ENCODE peak calls at places on chromosomes 6 and 20, in ten cellular contexts. T, R, J, V, D, O, H, C, F and E are unnamed samples.

GRCh38 chr6:132054525-132054924 is 103.4 kb upstream of the CCN2 start:
- DNase-seq in F (no peak), H (no peak), R (no peak), J (no peak), T (peak), O (no peak), V (peak), C (no peak), D (no peak), E (no peak)

GRCh38 chr6:31009731-31010130 is 543 bp upstream of the MUC22 start:
- DNase-seq in H (no peak), T (no peak), V (no peak), F (no peak), C (no peak), O (no peak), R (no peak), D (no peak), J (no peak), E (no peak)

GRCh38 chr6:47852727-47853126 is 70.9 kb downstream of the OPN5 start:
- DNase-seq in V (no peak), T (no peak), F (no peak), O (no peak), D (no peak), J (no peak), H (no peak), R (no peak), C (no peak), E (no peak)

GRCh38 chr6:73314577-73315492 is 39.2 kb downstream of the DPPA5 start:
- DNase-seq in V (no peak), O (no peak), T (peak), J (no peak), F (no peak), D (no peak), C (no peak), H (no peak), R (no peak), E (no peak)

GRCh38 chr6:17015144-17015543 is 86.7 kb upstream of the STMND1 start:
- DNase-seq in H (no peak), T (peak), R (no peak), D (no peak), F (no peak), J (no peak), C (no peak), V (peak), O (peak), E (no peak)

GRCh38 chr20:63694596-63695418 is 1.6 kb upstream of the TNFRSF6B start:
- DNase-seq in C (no peak), T (no peak), J (no peak), F (no peak), O (no peak), H (peak), D (no peak), R (peak), V (no peak), E (no peak)

GRCh38 chr6:3284436-3284876 is 25.7 kb downstream of the PSMG4 start:
- DNase-seq in T (no peak), F (no peak), O (no peak), V (no peak), R (no peak), J (no peak), C (no peak), D (no peak), H (no peak), E (no peak)

GRCh38 chr6:158014505-158015187 is 33.0 kb downstream of the SYNJ2 start:
- DNase-seq in H (no peak), J (no peak), T (no peak), F (no peak), R (no peak), D (no peak), C (no peak), O (no peak), V (no peak), E (no peak)

GRCh38 chr20:58112017-58112781 is 116.3 kb downstream of the ANKRD60 start:
- DNase-seq in V (peak), J (peak), C (peak), T (peak), F (no peak), R (peak), O (peak), D (no peak), H (no peak), E (no peak)

GRCh38 chr6:19860235-19860877 is 23.2 kb downstream of the ID4 start:
- DNase-seq in O (no peak), V (no peak), D (no peak), C (peak), F (no peak), T (no peak), R (no peak), J (no peak), H (no peak), E (no peak)

GRCh38 chr20:24769878-24770627 is 179.0 kb upstream of the CST7 start:
- DNase-seq in H (peak), V (no peak), D (no peak), T (no peak), R (peak), F (no peak), O (no peak), J (no peak), C (no peak), E (no peak)

GRCh38 chr6:95209007-95209406 is 368.3 kb upstream of the MANEA start:
- DNase-seq in R (no peak), V (no peak), J (no peak), C (no peak), O (no peak), F (no peak), D (no peak), T (no peak), H (no peak), E (no peak)

GRCh38 chr20:45358282-45359068 is 4.5 kb upstream of the SYS1 start:
- DNase-seq in O (no peak), D (peak), R (no peak), V (peak), H (no peak), T (peak), J (no peak), C (no peak), F (peak), E (peak)

GRCh38 chr6:96499781-96500180 is 21.8 kb upstream of the UFL1 start:
- DNase-seq in C (no peak), R (no peak), J (no peak), O (no peak), D (no peak), F (no peak), V (no peak), H (peak), T (no peak), E (no peak)

GRCh38 chr20:41300906-41301305 is 16.6 kb downstream of the ZHX3 start:
- DNase-seq in C (no peak), R (no peak), F (no peak), D (no peak), J (no peak), O (no peak), T (no peak), V (no peak), H (no peak), E (no peak)

GRCh38 chr20:53943522-53944291 is 126.7 kb downstream of the BCAS1 start:
- DNase-seq in R (no peak), D (no peak), V (peak), O (no peak), F (no peak), C (peak), T (no peak), H (no peak), J (peak), E (no peak)

GRCh38 chr6:36118550-36119107 is 11.7 kb upstream of the MAPK13 start:
- DNase-seq in J (no peak), V (no peak), C (no peak), R (no peak), T (peak), D (no peak), H (peak), O (no peak), F (no peak), E (no peak)

GRCh38 chr6:170075659-170076223 is 215.1 kb downstream of the DLL1 start:
- DNase-seq in O (no peak), D (no peak), H (peak), T (no peak), C (no peak), V (no peak), J (no peak), F (no peak), R (peak), E (no peak)

GRCh38 chr6:345747-346388 is 45.7 kb upstream of the IRF4 start:
- DNase-seq in J (no peak), T (peak), O (no peak), V (no peak), H (no peak), D (no peak), F (no peak), C (no peak), R (no peak), E (no peak)

GRCh38 chr20:34703573-34704176 is 469 bp upstream of the TP53INP2 start:
- DNase-seq in R (peak), D (peak), O (no peak), J (no peak), H (peak), C (peak), F (no peak), T (peak), V (no peak), E (no peak)

GRCh38 chr6:136236491-136237293 is 13.4 kb downstream of the MTFR2 start:
- DNase-seq in J (no peak), C (no peak), D (no peak), O (no peak), R (no peak), F (no peak), H (no peak), T (no peak), V (no peak), E (no peak)

GRCh38 chr20:3103369-3104032 is 19.0 kb upstream of the AVP start:
- DNase-seq in C (no peak), F (no peak), T (no peak), R (no peak), J (no peak), H (no peak), D (no peak), O (no peak), V (no peak), E (no peak)

GRCh38 chr20:48285656-48286055 is 500.4 kb upstream of the SULF2 start:
- DNase-seq in O (no peak), H (no peak), C (peak), D (no peak), V (no peak), F (no peak), R (peak), J (no peak), T (no peak), E (no peak)

GRCh38 chr6:54194067-54194466 is 82.8 kb downstream of the MLIP start:
- DNase-seq in F (no peak), J (no peak), T (peak), D (no peak), H (no peak), R (no peak), C (no peak), O (no peak), V (no peak), E (no peak)

GRCh38 chr20:63498950-63499332 is at the start of gene EEF1A2:
- DNase-seq in V (no peak), R (peak), D (no peak), J (peak), T (no peak), H (no peak), C (peak), O (no peak), F (peak), E (no peak)

GRCh38 chr20:15619816-15620215 is 953.4 kb downstream of the KIF16B start:
- DNase-seq in R (no peak), F (no peak), J (no peak), C (no peak), T (no peak), V (no peak), D (no peak), O (no peak), H (no peak), E (no peak)

GRCh38 chr20:51334609-51335008 is 207.9 kb downstream of the NFATC2 start:
- DNase-seq in F (no peak), R (no peak), H (no peak), J (no peak), T (no peak), O (no peak), D (no peak), C (no peak), V (no peak), E (no peak)

GRCh38 chr6:2816158-2816557 is 25.5 kb downstream of the SERPINB1 start:
- DNase-seq in R (no peak), D (no peak), F (no peak), H (no peak), J (no peak), T (no peak), V (no peak), O (no peak), C (no peak), E (no peak)

GRCh38 chr6:22349051-22349450 is 52.2 kb upstream of the PRL start:
- DNase-seq in F (no peak), T (peak), J (no peak), O (no peak), R (no peak), H (no peak), C (no peak), D (no peak), V (no peak), E (no peak)

GRCh38 chr20:20955837-20956236 is 150.3 kb downstream of the LINC00237 start:
- DNase-seq in V (no peak), C (no peak), F (no peak), D (no peak), J (no peak), O (no peak), R (no peak), H (no peak), T (no peak), E (no peak)

DNA sequence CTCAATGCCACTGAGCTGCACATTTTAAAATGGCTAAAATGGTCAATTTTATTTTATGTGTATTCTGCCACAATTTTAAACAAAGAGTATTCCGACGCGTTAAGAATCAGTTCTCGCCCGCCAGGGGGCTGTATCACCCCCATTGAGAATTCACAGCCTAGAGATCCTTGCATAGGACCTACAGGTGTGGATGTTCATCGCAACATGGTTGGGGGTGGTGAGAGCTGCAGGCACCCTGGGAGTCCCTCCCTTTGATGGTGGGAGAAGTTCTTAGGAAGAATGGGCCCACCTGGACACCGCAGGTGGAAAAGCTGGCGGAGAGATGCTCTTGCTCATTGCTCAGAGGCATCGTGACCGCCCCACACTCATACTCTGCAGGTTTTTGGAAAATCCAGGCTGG is 63.5 kb downstream of the SLC2A10 start:
- DNase-seq in T (no peak), D (no peak), R (no peak), V (no peak), H (no peak), J (no peak), F (no peak), C (no peak), O (no peak), E (no peak)
- TF ChIP-seq CTCF in T (no peak), D (no peak), R (peak), V (no peak), H (no peak), J (peak), F (no peak), C (no peak), O (no peak), E (no peak)

GRCh38 chr6:116218172-116218633 is 35.7 kb downstream of the TSPYL4 start:
- DNase-seq in C (no peak), V (peak), R (no peak), J (no peak), H (no peak), T (no peak), O (no peak), F (no peak), D (no peak), E (no peak)
- TF ChIP-seq CTCF in C (peak), V (peak), R (peak), J (peak), H (no peak), T (no peak), O (peak), F (peak), D (peak), E (peak)

DNA sequence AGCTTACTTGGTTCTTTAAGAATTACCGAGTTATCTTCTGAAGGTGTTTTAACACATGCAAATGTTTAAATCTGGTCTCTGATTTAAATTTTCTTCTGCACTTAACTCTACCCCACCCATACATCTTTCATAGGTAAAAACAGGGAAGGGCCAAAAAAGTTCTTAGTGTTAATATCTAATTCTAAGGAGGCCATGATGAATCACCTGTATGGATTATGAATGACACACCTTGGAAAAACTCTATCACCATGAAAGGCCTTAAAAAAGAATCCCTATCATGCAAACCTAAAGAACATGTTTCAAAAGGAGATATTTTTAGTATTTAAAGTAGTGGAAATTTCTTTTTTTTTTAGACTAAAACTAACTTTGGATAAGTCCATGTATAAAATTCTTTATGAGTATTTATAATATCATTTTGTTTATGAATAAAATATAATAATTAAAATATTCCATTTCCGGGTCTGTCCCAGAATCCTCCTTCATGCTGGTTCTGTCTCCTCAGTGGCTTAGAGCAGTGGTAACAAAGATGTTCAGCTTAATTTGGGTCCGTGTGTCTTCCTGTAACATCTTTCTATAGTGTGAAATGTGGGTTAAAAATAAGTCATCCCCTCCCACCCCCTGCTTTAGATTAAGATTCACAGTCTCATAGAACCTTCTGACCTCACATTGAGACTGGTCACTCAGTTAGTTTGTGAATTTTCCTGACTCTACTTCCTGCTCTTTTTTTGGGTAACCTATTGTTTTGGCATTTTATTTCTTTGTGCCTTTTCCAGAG is 54.9 kb downstream of the SLX4IP start:
- DNase-seq in O (no peak), C (no peak), R (no peak), D (no peak), T (no peak), J (no peak), V (no peak), H (no peak), F (no peak), E (no peak)
- TF ChIP-seq CTCF in O (no peak), C (no peak), R (no peak), D (no peak), T (no peak), J (no peak), V (no peak), H (no peak), F (no peak), E (no peak)

GRCh38 chr6:41073203-41073967 is 611 bp downstream of the NFYA start:
- DNase-seq in O (peak), V (peak), R (peak), C (peak), T (peak), J (peak), F (peak), H (peak), D (peak), E (no peak)
- TF ChIP-seq CTCF in O (peak), V (peak), R (peak), C (peak), T (peak), J (no peak), F (peak), H (no peak), D (peak), E (no peak)